ENCODE peak calls at places on chromosome 1, in seven cellular contexts. One of them, this sample, is unnamed.

GRCh38 chr1:100131623-100132022 is 1.1 kb downstream of the SASS6 start:
- DNase-seq in renal cortical epithelial cell: no peak
- DNase-seq in A549: no peak
- DNase-seq in neural crest cell: no peak
- DNase-seq in EL: no peak
- DNase-seq in GM13976: no peak
- DNase-seq in stimulated activated naive B cell treated with anti-CD40 and anti-IgM and Interleukin-4, amounts not matched to agents 10 μg/mL and 1 μg/mL and 100 μg/mL, for 72 hours: no peak
- DNase-seq in this sample: no peak

GRCh38 chr1:198096390-198096789 is 60.4 kb upstream of the NEK7 start:
- DNase-seq in renal cortical epithelial cell: no peak
- DNase-seq in A549: no peak
- DNase-seq in neural crest cell: no peak
- DNase-seq in EL: peak
- DNase-seq in GM13976: no peak
- DNase-seq in stimulated activated naive B cell treated with anti-CD40 and anti-IgM and Interleukin-4, amounts not matched to agents 10 μg/mL and 1 μg/mL and 100 μg/mL, for 72 hours: no peak
- DNase-seq in this sample: no peak

GRCh38 chr1:24411963-24412362 is 1.6 kb downstream of the STPG1 start:
- DNase-seq in renal cortical epithelial cell: peak
- DNase-seq in A549: no peak
- DNase-seq in neural crest cell: no peak
- DNase-seq in EL: peak
- DNase-seq in GM13976: no peak
- DNase-seq in stimulated activated naive B cell treated with anti-CD40 and anti-IgM and Interleukin-4, amounts not matched to agents 10 μg/mL and 1 μg/mL and 100 μg/mL, for 72 hours: no peak
- DNase-seq in this sample: no peak

GRCh38 chr1:101506541-101507164 is 269.8 kb downstream of the S1PR1 start:
- DNase-seq in renal cortical epithelial cell: peak
- DNase-seq in A549: peak
- DNase-seq in neural crest cell: peak
- DNase-seq in EL: peak
- DNase-seq in GM13976: peak
- DNase-seq in stimulated activated naive B cell treated with anti-CD40 and anti-IgM and Interleukin-4, amounts not matched to agents 10 μg/mL and 1 μg/mL and 100 μg/mL, for 72 hours: peak
- DNase-seq in this sample: peak

GRCh38 chr1:5983361-5984103 is 8.7 kb downstream of the NPHP4 start:
- DNase-seq in renal cortical epithelial cell: peak
- DNase-seq in A549: no peak
- DNase-seq in neural crest cell: no peak
- DNase-seq in EL: peak
- DNase-seq in GM13976: no peak
- DNase-seq in stimulated activated naive B cell treated with anti-CD40 and anti-IgM and Interleukin-4, amounts not matched to agents 10 μg/mL and 1 μg/mL and 100 μg/mL, for 72 hours: no peak
- DNase-seq in this sample: no peak

GRCh38 chr1:19387045-19387467 is 74.9 kb downstream of the SLC66A1 start:
- DNase-seq in renal cortical epithelial cell: no peak
- DNase-seq in A549: no peak
- DNase-seq in neural crest cell: no peak
- DNase-seq in EL: no peak
- DNase-seq in GM13976: no peak
- DNase-seq in stimulated activated naive B cell treated with anti-CD40 and anti-IgM and Interleukin-4, amounts not matched to agents 10 μg/mL and 1 μg/mL and 100 μg/mL, for 72 hours: no peak
- DNase-seq in this sample: peak

GRCh38 chr1:1360511-1361169 is 2.3 kb upstream of the MXRA8 start:
- DNase-seq in renal cortical epithelial cell: peak
- DNase-seq in A549: no peak
- DNase-seq in neural crest cell: no peak
- DNase-seq in EL: peak
- DNase-seq in GM13976: no peak
- DNase-seq in stimulated activated naive B cell treated with anti-CD40 and anti-IgM and Interleukin-4, amounts not matched to agents 10 μg/mL and 1 μg/mL and 100 μg/mL, for 72 hours: no peak
- DNase-seq in this sample: peak

GRCh38 chr1:247548847-247549246 is at the start of gene GCSAML:
- DNase-seq in renal cortical epithelial cell: no peak
- DNase-seq in A549: no peak
- DNase-seq in neural crest cell: no peak
- DNase-seq in EL: no peak
- DNase-seq in GM13976: no peak
- DNase-seq in stimulated activated naive B cell treated with anti-CD40 and anti-IgM and Interleukin-4, amounts not matched to agents 10 μg/mL and 1 μg/mL and 100 μg/mL, for 72 hours: no peak
- DNase-seq in this sample: no peak

GRCh38 chr1:196680107-196680506 is 28.3 kb downstream of the CFH start:
- DNase-seq in renal cortical epithelial cell: no peak
- DNase-seq in A549: no peak
- DNase-seq in neural crest cell: no peak
- DNase-seq in EL: peak
- DNase-seq in GM13976: no peak
- DNase-seq in stimulated activated naive B cell treated with anti-CD40 and anti-IgM and Interleukin-4, amounts not matched to agents 10 μg/mL and 1 μg/mL and 100 μg/mL, for 72 hours: no peak
- DNase-seq in this sample: no peak

GRCh38 chr1:198929961-198930599 is 291.2 kb downstream of the PTPRC start:
- DNase-seq in renal cortical epithelial cell: peak
- DNase-seq in A549: no peak
- DNase-seq in neural crest cell: no peak
- DNase-seq in EL: peak
- DNase-seq in GM13976: no peak
- DNase-seq in stimulated activated naive B cell treated with anti-CD40 and anti-IgM and Interleukin-4, amounts not matched to agents 10 μg/mL and 1 μg/mL and 100 μg/mL, for 72 hours: no peak
- DNase-seq in this sample: no peak

GRCh38 chr1:1353389-1354151 is 4.4 kb upstream of the DVL1 start:
- DNase-seq in renal cortical epithelial cell: no peak
- DNase-seq in A549: no peak
- DNase-seq in neural crest cell: no peak
- DNase-seq in EL: no peak
- DNase-seq in GM13976: no peak
- DNase-seq in stimulated activated naive B cell treated with anti-CD40 and anti-IgM and Interleukin-4, amounts not matched to agents 10 μg/mL and 1 μg/mL and 100 μg/mL, for 72 hours: no peak
- DNase-seq in this sample: no peak

This sample was measured in colonic mucosa.